ENCODE peak calls at places on chromosomes 6 and 20, in six cellular contexts. D, Z, V, I, B and W are unnamed samples.

GRCh38 chr20:9756660-9757059 is 82.2 kb downstream of the PAK5 start:
- DNase-seq in V (no peak), Z (no peak), I (no peak), B (no peak), D (no peak), W (no peak)

GRCh38 chr6:101294051-101294638 is 99.4 kb upstream of the GRIK2 start:
- DNase-seq in D (no peak), I (no peak), B (no peak), V (no peak), Z (no peak), W (no peak)

GRCh38 chr6:158046201-158047119 is 64.8 kb downstream of the SYNJ2 start:
- DNase-seq in V (no peak), Z (no peak), B (no peak), I (no peak), D (no peak), W (no peak)

GRCh38 chr6:158869010-158869603 is 49.9 kb upstream of the EZR start:
- DNase-seq in V (peak; percentile 69), B (no peak), D (no peak), I (peak; percentile 72), Z (peak; percentile 84), W (no peak)

GRCh38 chr6:25601797-25602679 is 50.0 kb upstream of the SCGN start:
- DNase-seq in D (peak; percentile 80), B (peak; percentile 36), I (peak; percentile 44), V (no peak), Z (peak; percentile 85), W (no peak)

GRCh38 chr6:42017021-42017643 is 33.2 kb upstream of the TAF8 start:
- DNase-seq in V (no peak), B (no peak), Z (no peak), I (no peak), D (peak; percentile 82), W (no peak)

GRCh38 chr6:453152-453551 is 61.6 kb downstream of the IRF4 start:
- DNase-seq in B (no peak), V (no peak), I (no peak), D (peak; percentile 3), Z (no peak), W (no peak)

GRCh38 chr6:21402368-21402767 is 191.2 kb upstream of the SOX4 start:
- DNase-seq in B (no peak), Z (no peak), V (no peak), D (peak; percentile 64), I (no peak), W (no peak)

GRCh38 chr20:36390719-36391415 is 84.7 kb downstream of the DLGAP4 start:
- DNase-seq in I (no peak), D (no peak), B (no peak), V (no peak), Z (no peak), W (no peak)

GRCh38 chr6:41512146-41512701 is 34.0 kb upstream of the FOXP4 start:
- DNase-seq in B (no peak), Z (no peak), D (no peak), V (no peak), I (no peak), W (no peak)

GRCh38 chr20:57977588-57977987 is 250.9 kb downstream of the ANKRD60 start:
- DNase-seq in V (peak; percentile 79), Z (no peak), I (no peak), D (no peak), B (no peak), W (no peak)